ENCODE peak calls at places on chromosome X, in four cellular contexts. A, K, P and E are unnamed samples.
A peak's percentile ranks its signal among the peaks of the same experiment; 100 is the strongest.

GRCh38 chrX:112048707-112049106 is 33.9 kb downstream of the TRPC5 start:
- DNase-seq in K (no peak), A (peak; percentile 31), P (no peak), E (no peak)

GRCh38 chrX:49995021-49995731 is 72.8 kb downstream of the CLCN5 start:
- DNase-seq in K (no peak), A (no peak), P (peak; percentile 77), E (no peak)

GRCh38 chrX:111376897-111377601 is 34.9 kb downstream of the DCX start:
- DNase-seq in A (peak; percentile 48), P (no peak), K (no peak), E (no peak)

GRCh38 chrX:132226169-132226568 is 6.9 kb upstream of the RAP2C start:
- DNase-seq in K (no peak), A (no peak), P (peak; percentile 35), E (no peak)

GRCh38 chrX:12360389-12360788 is 222.1 kb downstream of the FRMPD4 start:
- DNase-seq in P (peak; percentile 44), A (no peak), K (no peak), E (no peak)

GRCh38 chrX:118847676-118848075 is 24.1 kb downstream of the ZCCHC12 start:
- DNase-seq in P (peak; percentile 68), K (no peak), A (no peak), E (peak; percentile 54)

GRCh38 chrX:29617276-29617675 is 598.1 kb upstream of the MAGEB2 start:
- DNase-seq in K (no peak), P (peak; percentile 33), A (no peak), E (no peak)

GRCh38 chrX:13398073-13398823 is 78.4 kb upstream of the ATXN3L start:
- DNase-seq in P (peak; percentile 96), A (no peak), K (no peak), E (no peak)

GRCh38 chrX:128975716-128976115 is 547.6 kb downstream of the SMARCA1 start:
- DNase-seq in P (peak; percentile 0), K (no peak), A (peak; percentile 80), E (no peak)

GRCh38 chrX:6002056-6002455 is 226.6 kb downstream of the NLGN4X start:
- DNase-seq in P (no peak), A (no peak), K (no peak), E (no peak)

GRCh38 chrX:70504772-70505450 is 60.3 kb downstream of the DLG3 start:
- DNase-seq in A (no peak), P (no peak), K (no peak), E (no peak)

GRCh38 chrX:57951666-57952319 is 41.5 kb upstream of the ZXDA start:
- DNase-seq in A (no peak), P (no peak), K (no peak), E (no peak)

GRCh38 chrX:51148848-51149247 is 183.8 kb upstream of the NUDT10 start:
- DNase-seq in A (peak; percentile 60), K (no peak), P (peak; percentile 10), E (no peak)

GRCh38 chrX:152418025-152418424 is 33.1 kb downstream of the GABRA3 start:
- DNase-seq in A (no peak), P (no peak), K (no peak), E (no peak)

GRCh38 chrX:125306335-125306866 is 13.3 kb upstream of the TEX13C start:
- DNase-seq in P (no peak), K (no peak), A (no peak), E (no peak)

GRCh38 chrX:39451061-39451460 is 646.7 kb downstream of the BCOR start:
- DNase-seq in A (no peak), K (no peak), P (no peak), E (no peak)

GRCh38 chrX:104432321-104432720 is 133.7 kb upstream of the IL1RAPL2 start:
- DNase-seq in K (no peak), A (no peak), P (no peak), E (no peak)

GRCh38 chrX:72536542-72536941 is 36.1 kb downstream of the HDAC8 start:
- DNase-seq in P (no peak), A (no peak), K (no peak), E (no peak)
- H3K27ac ChIP-seq in P (no peak overlapping the region), A (no peak overlapping the region), K (no peak overlapping the region), E (no peak overlapping the region)

GRCh38 chrX:14899607-14900006 is 26.4 kb downstream of the MOSPD2 start:
- DNase-seq in A (no peak), K (no peak), P (peak; percentile 49), E (no peak)
- H3K27ac ChIP-seq in A (no peak overlapping the region), K (no peak overlapping the region), P (no peak overlapping the region), E (no peak overlapping the region)

DNA sequence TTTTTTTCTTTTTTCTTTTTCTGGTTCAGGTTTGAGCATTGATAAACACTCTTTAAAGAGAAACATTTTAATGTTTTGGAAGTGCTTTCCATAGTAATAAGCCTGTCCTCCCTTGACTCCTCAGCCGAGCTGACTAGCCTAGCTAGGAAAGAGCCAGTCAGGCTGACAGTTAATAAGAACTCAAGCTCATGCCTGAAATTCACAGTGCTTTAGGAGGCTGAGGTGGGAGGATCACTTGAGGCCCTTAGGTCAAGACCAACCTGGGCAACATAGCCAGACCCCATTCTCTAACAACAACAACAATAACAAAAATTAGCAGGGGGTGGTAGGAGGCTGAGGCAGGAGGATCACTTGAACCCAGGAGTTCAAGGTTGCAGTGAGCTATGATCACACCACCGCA is 53.4 kb upstream of the ZCCHC13 start:
- DNase-seq in P (no peak), K (no peak), A (no peak), E (no peak)
- H3K27ac ChIP-seq in P (peak overlapping the region; percentile 61), K (no peak overlapping the region), A (peak overlapping the region; percentile 70), E (no peak overlapping the region)

GRCh38 chrX:150372756-150373155 is 9.6 kb downstream of the MAMLD1 start:
- DNase-seq in A (no peak), P (no peak), K (no peak), E (no peak)
- H3K27ac ChIP-seq in A (no peak overlapping the region), P (no peak overlapping the region), K (no peak overlapping the region), E (no peak overlapping the region)

GRCh38 chrX:115622534-115622933 is 61.6 kb downstream of the PLS3 start:
- DNase-seq in A (no peak), P (no peak), K (no peak), E (no peak)

DNA sequence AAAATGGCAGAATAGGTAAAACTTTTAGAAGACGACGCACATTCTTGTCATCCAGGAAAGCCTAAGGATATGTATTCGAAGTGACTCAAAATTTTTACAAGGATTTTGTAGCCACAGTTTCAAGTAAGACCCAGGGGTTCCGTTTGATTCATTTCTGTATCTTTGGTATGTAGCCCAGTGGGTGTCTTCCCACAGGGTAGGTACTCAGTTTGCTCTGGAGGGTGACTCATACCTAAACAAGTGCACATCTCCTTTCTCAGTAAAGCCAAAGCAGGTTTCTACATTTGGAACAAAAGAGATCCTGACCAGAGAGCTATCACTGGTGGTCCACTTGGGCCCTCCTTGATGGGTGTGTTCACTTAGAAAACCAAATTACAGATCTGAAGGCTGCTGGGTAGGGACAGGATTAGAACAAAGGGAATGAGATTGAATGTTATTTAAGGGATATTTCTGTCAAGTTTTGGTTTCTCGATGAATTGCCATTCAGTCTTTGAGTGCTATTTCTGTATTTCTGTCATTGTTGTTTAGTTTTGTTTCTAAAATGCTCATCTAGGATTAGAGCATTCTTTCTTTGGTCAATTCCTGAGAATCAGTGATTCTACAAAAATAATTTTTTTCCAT is 56.1 kb downstream of the PLS3 start:
- DNase-seq in A (no peak), K (no peak), P (peak; percentile 30), E (no peak)
- H3K27ac ChIP-seq in A (peak overlapping the region; percentile 60), K (no peak overlapping the region), P (peak overlapping the region; percentile 100), E (no peak overlapping the region)